ENCODE peak calls at places on chromosome 16, in six cellular contexts. A, D, W, Z, V and P are unnamed samples.

GRCh38 chr16:91484-91883 is 13.5 kb downstream of the MPG start:
- DNase-seq in A (no peak), D (no peak), W (peak; percentile 54), Z (no peak), V (no peak), P (no peak)

GRCh38 chr16:75322706-75323105 is 71.3 kb upstream of the BCAR1 start:
- DNase-seq in A (peak; percentile 51), D (no peak), W (no peak), Z (no peak), V (no peak), P (no peak)

GRCh38 chr16:77277571-77277970 is 78.4 kb downstream of the SYCE1L start:
- DNase-seq in A (no peak), D (no peak), W (no peak), Z (no peak), V (no peak), P (no peak)

GRCh38 chr16:29820730-29821662 is 734 bp downstream of the MVP start:
- DNase-seq in A (no peak), D (peak; percentile 87), W (no peak), Z (no peak), V (peak; percentile 94), P (no peak)

GRCh38 chr16:54930034-54930938 is at the start of gene IRX5:
- DNase-seq in A (peak; percentile 98), D (peak; percentile 93), W (peak; percentile 97), Z (peak; percentile 92), V (peak; percentile 80), P (peak; percentile 81)

GRCh38 chr16:70563571-70563970 is 40.0 kb downstream of the SF3B3 start:
- DNase-seq in A (no peak), D (no peak), W (no peak), Z (no peak), V (no peak), P (no peak)

GRCh38 chr16:61791465-61791864 is 244.8 kb downstream of the CDH8 start:
- DNase-seq in A (peak; percentile 60), D (no peak), W (no peak), Z (no peak), V (no peak), P (no peak)

GRCh38 chr16:2364638-2365210 is 24.2 kb upstream of the ABCA3 start:
- DNase-seq in A (peak; percentile 9), D (no peak), W (no peak), Z (no peak), V (no peak), P (no peak)

GRCh38 chr16:81790277-81790676 is 11.2 kb downstream of the PLCG2 start:
- DNase-seq in A (no peak), D (no peak), W (no peak), Z (no peak), V (no peak), P (no peak)

GRCh38 chr16:81210807-81211206 is 27.7 kb upstream of the BCO1 start:
- DNase-seq in A (no peak), D (no peak), W (no peak), Z (no peak), V (no peak), P (no peak)

GRCh38 chr16:78743556-78743955 is 644.1 kb downstream of the WWOX start:
- DNase-seq in A (no peak), D (no peak), W (no peak), Z (no peak), V (no peak), P (no peak)

GRCh38 chr16:55913717-55914116 is 38.5 kb upstream of the CES5A start:
- DNase-seq in A (no peak), D (no peak), W (no peak), Z (peak; percentile 30), V (no peak), P (no peak)

GRCh38 chr16:68893710-68894705 is 50.7 kb downstream of the TANGO6 start:
- DNase-seq in A (peak; percentile 30), D (no peak), W (peak; percentile 93), Z (no peak), V (no peak), P (no peak)

GRCh38 chr16:46817961-46818360 is 13.0 kb downstream of the C16orf87 start:
- DNase-seq in A (peak; percentile 59), D (no peak), W (no peak), Z (no peak), V (no peak), P (no peak)

GRCh38 chr16:59210955-59211541 is 476.9 kb upstream of the GOT2 start:
- DNase-seq in A (peak; percentile 97), D (no peak), W (peak; percentile 77), Z (no peak), V (no peak), P (peak; percentile 58)

GRCh38 chr16:2043296-2043979 is 4.2 kb downstream of the NTHL1 start:
- DNase-seq in A (no peak), D (no peak), W (no peak), Z (no peak), V (peak; percentile 86), P (no peak)

GRCh38 chr16:55540221-55540620 is 26.3 kb upstream of the CAPNS2 start:
- DNase-seq in A (no peak), D (no peak), W (no peak), Z (no peak), V (no peak), P (no peak)

GRCh38 chr16:10083301-10083700 is 98.9 kb downstream of the GRIN2A start:
- DNase-seq in A (no peak), D (no peak), W (no peak), Z (no peak), V (no peak), P (no peak)

GRCh38 chr16:50752481-50753235 is 10.8 kb downstream of the CYLD start:
- DNase-seq in A (no peak), D (no peak), W (no peak), Z (no peak), V (no peak), P (no peak)

GRCh38 chr16:85608515-85608885 is 4.6 kb upstream of the GSE1 start:
- DNase-seq in A (no peak), D (no peak), W (no peak), Z (no peak), V (no peak), P (no peak)
- H3K4me3 ChIP-seq in A (no peak overlapping the region), D (no peak overlapping the region), W (no peak overlapping the region), Z (no peak overlapping the region), V (no peak overlapping the region), P (no peak overlapping the region)

DNA sequence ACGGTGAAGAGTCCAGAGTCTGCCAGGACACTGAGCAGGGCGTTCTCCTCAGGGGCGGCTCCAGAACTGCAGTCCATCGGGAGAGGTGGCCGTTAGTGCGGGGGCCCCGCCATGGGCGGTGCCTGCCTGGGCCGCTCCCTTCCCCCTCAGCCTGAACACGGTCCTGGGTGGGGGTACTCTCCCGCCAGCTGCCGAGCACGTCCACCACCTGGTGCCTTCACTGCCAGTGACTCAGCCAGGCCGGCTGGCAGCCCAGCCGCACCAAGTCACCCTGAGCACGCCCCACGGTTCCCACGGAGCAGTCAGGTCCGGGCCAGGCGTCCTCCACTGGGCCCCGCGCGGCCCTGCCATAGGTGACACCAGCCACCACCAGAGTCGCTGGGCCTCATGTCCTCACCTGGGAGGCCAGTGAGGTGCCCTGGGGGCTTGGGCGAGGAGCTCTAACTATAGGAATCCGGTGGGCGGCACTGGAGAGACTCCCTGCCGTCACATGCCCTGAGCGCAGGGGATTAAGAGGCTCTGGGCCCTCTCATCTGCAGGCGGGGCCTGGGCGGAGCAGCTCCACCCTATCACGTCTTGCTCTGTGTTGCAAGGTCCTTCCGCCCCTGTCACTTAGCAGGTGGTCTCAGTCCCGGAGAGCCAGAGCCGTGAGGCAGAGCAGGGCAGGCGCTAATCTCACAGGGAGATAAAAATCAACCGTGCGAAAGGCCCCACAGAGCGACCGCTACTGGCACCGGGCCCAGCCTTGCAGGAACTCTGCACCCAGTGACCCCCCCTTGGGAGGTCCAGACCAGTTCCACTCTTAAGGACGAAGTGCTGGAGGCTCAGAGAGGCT is 14.3 kb downstream of the PIEZO1 start:
- DNase-seq in A (peak; percentile 88), D (peak; percentile 87), W (peak; percentile 93), Z (no peak), V (peak; percentile 76), P (no peak)
- H3K4me3 ChIP-seq in A (no peak overlapping the region), D (peak overlapping the region; percentile 32), W (no peak overlapping the region), Z (no peak overlapping the region), V (peak overlapping the region; percentile 8), P (peak overlapping the region; percentile 27)

DNA sequence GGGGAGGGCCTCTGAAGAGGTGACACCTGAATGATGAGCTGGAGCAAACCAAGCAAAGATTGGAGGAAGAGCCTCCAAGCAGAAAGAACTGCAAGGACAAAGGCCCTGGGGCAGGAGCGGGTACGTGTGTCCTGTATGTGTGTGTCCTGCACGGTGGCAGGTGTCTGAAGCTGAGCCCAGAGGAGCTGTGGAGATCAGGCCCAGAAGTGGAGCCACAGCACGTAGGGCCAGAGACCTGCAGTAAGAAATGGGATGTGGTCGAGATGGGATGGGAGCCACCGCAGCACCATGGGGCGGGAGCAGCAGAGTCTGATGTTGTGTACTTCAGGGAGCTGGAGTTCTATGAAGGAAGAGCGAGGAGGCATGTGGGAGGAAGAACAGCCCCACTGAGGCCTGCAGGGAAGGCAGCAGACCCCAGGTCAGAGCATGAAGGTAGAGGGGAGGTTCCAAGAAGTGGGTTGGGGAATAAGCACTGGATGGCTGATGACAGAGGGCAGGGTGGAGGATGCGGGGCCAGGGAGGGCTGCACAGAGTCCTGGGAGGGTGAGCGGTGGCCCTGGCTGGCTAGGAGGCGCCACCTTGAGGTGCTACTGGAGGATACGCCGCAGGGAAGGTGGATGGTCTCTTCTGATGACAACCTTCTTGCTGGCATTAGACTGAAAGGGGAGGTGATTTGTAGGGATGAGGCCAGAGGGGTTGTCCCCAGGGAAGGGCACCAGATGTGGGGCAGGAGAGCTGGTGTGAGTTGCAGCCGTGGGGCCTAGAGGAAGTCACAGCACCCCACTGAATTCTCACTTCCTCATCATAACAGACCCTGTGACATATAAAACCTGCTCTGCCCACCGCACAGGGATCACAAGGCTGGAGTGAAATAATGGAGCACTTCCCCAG is 10.6 kb upstream of the CETP start:
- DNase-seq in A (peak; percentile 32), D (peak; percentile 71), W (peak; percentile 75), Z (no peak), V (peak; percentile 37), P (no peak)
- H3K4me3 ChIP-seq in A (no peak overlapping the region), D (no peak overlapping the region), W (no peak overlapping the region), Z (no peak overlapping the region), V (no peak overlapping the region), P (no peak overlapping the region)

GRCh38 chr16:67396159-67396774 is 3.0 kb upstream of the TPPP3 start:
- DNase-seq in A (peak; percentile 70), D (peak; percentile 84), W (peak; percentile 81), Z (peak; percentile 85), V (peak; percentile 96), P (peak; percentile 94)
- H3K4me3 ChIP-seq in A (no peak overlapping the region), D (no peak overlapping the region), W (no peak overlapping the region), Z (no peak overlapping the region), V (no peak overlapping the region), P (no peak overlapping the region)

GRCh38 chr16:17467923-17468540 is 2.7 kb downstream of the XYLT1 start:
- DNase-seq in A (peak; percentile 62), D (no peak), W (peak; percentile 82), Z (peak; percentile 68), V (peak; percentile 85), P (peak; percentile 74)
- H3K4me3 ChIP-seq in A (peak overlapping the region; percentile 71), D (peak overlapping the region; percentile 68), W (no peak overlapping the region), Z (no peak overlapping the region), V (no peak overlapping the region), P (no peak overlapping the region)

GRCh38 chr16:11082860-11083388 is 138.6 kb downstream of the CLEC16A start:
- DNase-seq in A (no peak), D (no peak), W (no peak), Z (no peak), V (no peak), P (no peak)

GRCh38 chr16:11087691-11088431 is 143.5 kb downstream of the CLEC16A start:
- DNase-seq in A (peak; percentile 70), D (no peak), W (no peak), Z (no peak), V (no peak), P (no peak)

GRCh38 chr16:11082108-11082859 is 137.9 kb downstream of the CLEC16A start:
- DNase-seq in A (no peak), D (no peak), W (no peak), Z (no peak), V (no peak), P (no peak)

GRCh38 chr16:11084484-11085024 is 140.2 kb downstream of the CLEC16A start:
- DNase-seq in A (peak; percentile 93), D (no peak), W (no peak), Z (no peak), V (no peak), P (no peak)

GRCh38 chr16:11085025-11085485 is 140.7 kb downstream of the CLEC16A start:
- DNase-seq in A (peak; percentile 71), D (no peak), W (no peak), Z (no peak), V (no peak), P (no peak)
- H3K4me3 ChIP-seq in A (no peak overlapping the region), D (no peak overlapping the region), W (no peak overlapping the region), Z (no peak overlapping the region), V (no peak overlapping the region), P (no peak overlapping the region)